ENCODE peak calls at places on chromosomes 1 and 21, in four cellular contexts. R is left cardiac atrium, A is endodermal cell, Q is iris pigment epithelial cell. C is an unnamed sample.

GRCh38 chr21:31326478-31327247 is 17.4 kb downstream of the TIAM1 start:
- DNase-seq in A (no peak), Q (peak), R (no peak), C (no peak)

GRCh38 chr1:222641269-222641948 is 23.5 kb downstream of the MIA3 start:
- DNase-seq in Q (no peak), A (no peak), R (no peak), C (no peak)

GRCh38 chr1:32724678-32725594 is 22.4 kb upstream of the SYNC start:
- DNase-seq in R (peak), A (peak), Q (peak), C (peak)

GRCh38 chr1:24324903-24325302 is 5.7 kb downstream of the GRHL3 start:
- DNase-seq in Q (no peak), A (no peak), R (no peak), C (no peak)

GRCh38 chr1:29801003-29801402 is 564.7 kb downstream of the PTPRU start:
- DNase-seq in Q (no peak), R (no peak), A (no peak), C (no peak)

GRCh38 chr1:184906771-184907170 is 67.5 kb downstream of the NIBAN1 start:
- DNase-seq in R (no peak), Q (peak), A (no peak), C (no peak)

GRCh38 chr1:37498872-37499617 is 15.5 kb downstream of the MEAF6 start:
- DNase-seq in Q (peak), A (no peak), R (peak), C (peak)

GRCh38 chr1:181483084-181483559 is at the start of gene CACNA1E:
- DNase-seq in R (no peak), A (no peak), Q (no peak), C (no peak)

GRCh38 chr1:164033782-164034181 is 525.2 kb upstream of the PBX1 start:
- DNase-seq in R (no peak), A (no peak), Q (no peak), C (no peak)

GRCh38 chr1:3673381-3674099 is 21.2 kb downstream of the TP73 start:
- DNase-seq in A (no peak), R (peak), Q (no peak), C (no peak)

GRCh38 chr1:212966619-212967018 is 16.3 kb downstream of the VASH2 start:
- DNase-seq in R (no peak), Q (no peak), A (no peak), C (no peak)

GRCh38 chr1:21939650-21940374 is 2.7 kb upstream of the HSPG2 start:
- DNase-seq in A (no peak), Q (peak), R (peak), C (peak)

GRCh38 chr21:41777934-41778815 is 11.3 kb upstream of the RIPK4 start:
- DNase-seq in Q (peak), A (peak), R (peak), C (peak)

GRCh38 chr1:110165761-110166231 is 15.5 kb downstream of the SLC6A17 start:
- DNase-seq in R (no peak), Q (no peak), A (no peak), C (no peak)

GRCh38 chr1:84690397-84691138 is at the start of gene SSX2IP:
- DNase-seq in R (peak), A (peak), Q (peak), C (peak)

GRCh38 chr1:181179980-181180964 is 91.8 kb downstream of the IER5 start:
- DNase-seq in Q (peak), A (peak), R (peak), C (no peak)

GRCh38 chr21:44817506-44817880 is 369 bp downstream of the SUMO3 start:
- DNase-seq in Q (peak), R (peak), A (peak), C (peak)

GRCh38 chr1:187933562-187934419 is 1105.0 kb downstream of the PLA2G4A start:
- DNase-seq in R (no peak), Q (no peak), A (no peak), C (no peak)

GRCh38 chr1:21035794-21036193 is 140.9 kb downstream of the EIF4G3 start:
- DNase-seq in A (no peak), R (no peak), Q (no peak), C (no peak)

C was measured in kidney glomerular epithelial cell.